ENCODE peak calls at places on chromosomes 16 and 17, in nine cellular contexts. N is cardiac muscle cell, O is stomach, V is GM23338, Q is A549, Z is PC-3, G is Caco-2, I is Peyer's patch, P is astrocyte of the cerebellum. F is an unnamed sample.

GRCh38 chr17:34579979-34580684 is 750 bp downstream of the TMEM132E start:
- DNase-seq in N (peak), O (no peak), V (peak), Q (peak), Z (no peak), G (no peak), I (no peak), P (no peak), F (no peak)

GRCh38 chr17:72387487-72387886 is 266.7 kb downstream of the SOX9 start:
- DNase-seq in N (no peak), O (no peak), V (no peak), Q (no peak), Z (peak), G (no peak), I (no peak), P (peak), F (no peak)

GRCh38 chr16:12340151-12340733 is 363.7 kb downstream of the SNX29 start:
- DNase-seq in N (peak), O (peak), V (peak), Q (peak), Z (peak), G (peak), I (peak), P (no peak), F (no peak)

GRCh38 chr16:14418795-14419225 is 211.2 kb downstream of the PARN start:
- DNase-seq in N (no peak), O (peak), V (no peak), Q (no peak), Z (no peak), G (no peak), I (no peak), P (no peak), F (no peak)

GRCh38 chr16:87938412-87938949 is 2.2 kb upstream of the CA5A start:
- DNase-seq in N (no peak), O (no peak), V (no peak), Q (no peak), Z (no peak), G (no peak), I (no peak), P (no peak), F (no peak)

GRCh38 chr16:13231365-13231764 is 330.0 kb downstream of the SHISA9 start:
- DNase-seq in N (no peak), O (no peak), V (peak), Q (no peak), Z (no peak), G (no peak), I (no peak), P (no peak), F (no peak)

GRCh38 chr17:76132574-76133338 is 8.3 kb downstream of the FOXJ1 start:
- DNase-seq in N (no peak), O (peak), V (peak), Q (no peak), Z (peak), G (peak), I (no peak), P (no peak), F (no peak)

GRCh38 chr16:51155199-51155607 is 4.1 kb upstream of the SALL1 start:
- DNase-seq in N (peak), O (no peak), V (peak), Q (no peak), Z (no peak), G (no peak), I (no peak), P (no peak), F (no peak)

GRCh38 chr16:58046054-58046881 is 20.7 kb downstream of the MMP15 start:
- DNase-seq in N (no peak), O (no peak), V (no peak), Q (no peak), Z (no peak), G (no peak), I (no peak), P (no peak), F (no peak)

GRCh38 chr16:28534542-28535373 is 4.0 kb downstream of the NUPR1 start:
- DNase-seq in N (no peak), O (peak), V (no peak), Q (no peak), Z (no peak), G (no peak), I (no peak), P (no peak), F (no peak)

GRCh38 chr16:49346459-49346858 is 27.1 kb upstream of the C16orf78 start:
- DNase-seq in N (no peak), O (no peak), V (no peak), Q (no peak), Z (no peak), G (no peak), I (no peak), P (no peak), F (no peak)

GRCh38 chr17:27386206-27387075 is 69.8 kb upstream of the KSR1 start:
- DNase-seq in N (no peak), O (no peak), V (no peak), Q (no peak), Z (no peak), G (no peak), I (no peak), P (no peak), F (no peak)

GRCh38 chr17:43003542-43004172 is 2.9 kb upstream of the IFI35 start:
- DNase-seq in N (no peak), O (no peak), V (peak), Q (no peak), Z (peak), G (no peak), I (no peak), P (no peak), F (no peak)

GRCh38 chr17:70588003-70588402 is 418.7 kb downstream of the KCNJ2 start:
- DNase-seq in N (no peak), O (no peak), V (no peak), Q (no peak), Z (no peak), G (no peak), I (no peak), P (no peak), F (no peak)

GRCh38 chr16:22814330-22815105 is 556 bp downstream of the HS3ST2 start:
- DNase-seq in N (no peak), O (no peak), V (peak), Q (no peak), Z (no peak), G (no peak), I (no peak), P (no peak), F (no peak)

GRCh38 chr16:27240948-27241531 is 27.5 kb downstream of the NSMCE1 start:
- DNase-seq in N (no peak), O (peak), V (no peak), Q (no peak), Z (peak), G (no peak), I (no peak), P (no peak), F (peak)

GRCh38 chr17:15464629-15465028 is 2.8 kb downstream of the CDRT4 start:
- DNase-seq in N (no peak), O (no peak), V (no peak), Q (no peak), Z (no peak), G (no peak), I (no peak), P (no peak), F (no peak)

GRCh38 chr16:75029854-75030253 is 31.0 kb downstream of the ZNRF1 start:
- DNase-seq in N (no peak), O (no peak), V (no peak), Q (no peak), Z (peak), G (no peak), I (no peak), P (no peak), F (peak)

GRCh38 chr17:75639327-75639726 is 6.1 kb downstream of the SMIM5 start:
- DNase-seq in N (no peak), O (no peak), V (no peak), Q (no peak), Z (no peak), G (no peak), I (no peak), P (no peak), F (no peak)

GRCh38 chr16:89973235-89973634 is 24.7 kb downstream of the DEF8 start:
- DNase-seq in N (no peak), O (no peak), V (no peak), Q (no peak), Z (no peak), G (no peak), I (no peak), P (no peak), F (no peak)

GRCh38 chr16:77077523-77077922 is 113.5 kb upstream of the MON1B start:
- DNase-seq in N (no peak), O (no peak), V (no peak), Q (no peak), Z (no peak), G (no peak), I (no peak), P (no peak), F (no peak)

GRCh38 chr17:63740464-63741181 is 976 bp downstream of the STRADA start:
- DNase-seq in N (no peak), O (no peak), V (no peak), Q (no peak), Z (peak), G (no peak), I (no peak), P (no peak), F (no peak)

GRCh38 chr17:82101767-82102679 is 4.0 kb upstream of the FASN start:
- DNase-seq in N (no peak), O (peak), V (no peak), Q (no peak), Z (no peak), G (peak), I (no peak), P (no peak), F (no peak)

GRCh38 chr16:1992475-1993292 is 2.9 kb downstream of the SYNGR3 start:
- DNase-seq in N (no peak), O (no peak), V (peak), Q (no peak), Z (no peak), G (no peak), I (no peak), P (no peak), F (no peak)

GRCh38 chr17:76014100-76014924 is 12.8 kb downstream of the EVPL start:
- DNase-seq in N (peak), O (peak), V (peak), Q (peak), Z (peak), G (peak), I (peak), P (no peak), F (no peak)

GRCh38 chr16:70675851-70676513 is 9.9 kb downstream of the MTSS2 start:
- DNase-seq in N (no peak), O (no peak), V (no peak), Q (no peak), Z (no peak), G (no peak), I (no peak), P (no peak), F (no peak)

GRCh38 chr16:25143898-25144297 is 32.4 kb downstream of the LCMT1 start:
- DNase-seq in N (no peak), O (no peak), V (peak), Q (peak), Z (no peak), G (peak), I (no peak), P (no peak), F (no peak)

GRCh38 chr16:47143677-47144558 is at the start of gene NETO2:
- DNase-seq in N (peak), O (peak), V (peak), Q (peak), Z (peak), G (peak), I (peak), P (no peak), F (no peak)

GRCh38 chr16:87368029-87368765 is 15.4 kb downstream of the FBXO31 start:
- DNase-seq in N (no peak), O (no peak), V (no peak), Q (no peak), Z (no peak), G (no peak), I (no peak), P (no peak), F (no peak)

GRCh38 chr17:18256776-18257175 is 1.8 kb downstream of the FLII start:
- DNase-seq in N (no peak), O (no peak), V (no peak), Q (no peak), Z (no peak), G (no peak), I (no peak), P (no peak), F (no peak)

GRCh38 chr16:10979717-10980601 is 35.6 kb downstream of the CLEC16A start:
- DNase-seq in N (no peak), O (no peak), V (peak), Q (no peak), Z (no peak), G (peak), I (no peak), P (no peak), F (no peak)

GRCh38 chr16:27406729-27407128 is 4.8 kb downstream of the IL21R start:
- DNase-seq in N (no peak), O (no peak), V (no peak), Q (no peak), Z (no peak), G (no peak), I (no peak), P (no peak), F (no peak)

GRCh38 chr16:11629071-11630030 is 38.9 kb upstream of the SNN start:
- DNase-seq in N (no peak), O (no peak), V (no peak), Q (no peak), Z (no peak), G (no peak), I (peak), P (no peak), F (no peak)

GRCh38 chr16:4664538-4665418 is 28.6 kb upstream of the NUDT16L1 start:
- DNase-seq in N (no peak), O (peak), V (no peak), Q (no peak), Z (no peak), G (peak), I (peak), P (no peak), F (no peak)

GRCh38 chr16:85286066-85286712 is 173.9 kb upstream of the CIBAR2 start:
- DNase-seq in N (no peak), O (peak), V (no peak), Q (no peak), Z (no peak), G (no peak), I (no peak), P (peak), F (peak)

GRCh38 chr17:79610151-79610645 is 653 bp downstream of the RBFOX3 start:
- DNase-seq in N (no peak), O (no peak), V (no peak), Q (no peak), Z (no peak), G (no peak), I (no peak), P (no peak), F (no peak)
- H3K4me3 ChIP-seq in N (no peak), O (peak), V (peak), Q (peak), Z (no peak), G (no peak), I (no peak), P (no peak), F (no peak)

DNA sequence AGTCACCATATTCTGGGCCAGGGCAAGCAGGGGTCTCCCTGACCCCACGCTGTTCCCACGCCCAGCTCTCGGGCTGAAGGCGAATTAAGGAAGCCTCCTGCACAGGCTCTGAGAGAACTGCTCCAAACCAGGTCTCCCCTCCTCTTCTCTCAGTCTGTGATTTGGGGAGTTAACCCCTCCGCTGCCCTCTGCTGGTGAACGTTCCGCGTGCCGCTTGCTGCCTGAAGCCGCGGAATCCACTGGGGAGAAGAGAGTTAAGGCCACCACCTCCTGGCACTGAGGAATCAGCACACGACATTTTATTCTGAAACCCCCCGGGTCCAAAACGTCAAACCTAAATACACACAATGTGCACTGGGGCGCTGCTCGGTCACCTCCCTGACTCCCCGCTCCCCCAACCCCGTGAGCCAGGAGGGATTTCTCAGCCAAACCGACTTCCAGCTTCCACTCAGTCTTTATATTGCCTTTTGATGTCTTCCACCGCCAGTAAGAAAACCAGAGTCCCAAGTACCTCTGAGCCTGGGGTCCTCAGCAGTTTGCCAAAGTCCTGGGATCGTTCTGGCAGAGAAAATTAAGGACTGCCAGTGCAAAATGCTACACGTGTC is 54.4 kb upstream of the RCVRN start:
- DNase-seq in N (peak), O (no peak), V (peak), Q (peak), Z (peak), G (peak), I (no peak), P (peak), F (no peak)
- TF ChIP-seq CTCF in N (peak), O (no peak), V (peak), Q (peak), Z (peak), G (peak), I (no peak), P (peak), F (peak)

DNA sequence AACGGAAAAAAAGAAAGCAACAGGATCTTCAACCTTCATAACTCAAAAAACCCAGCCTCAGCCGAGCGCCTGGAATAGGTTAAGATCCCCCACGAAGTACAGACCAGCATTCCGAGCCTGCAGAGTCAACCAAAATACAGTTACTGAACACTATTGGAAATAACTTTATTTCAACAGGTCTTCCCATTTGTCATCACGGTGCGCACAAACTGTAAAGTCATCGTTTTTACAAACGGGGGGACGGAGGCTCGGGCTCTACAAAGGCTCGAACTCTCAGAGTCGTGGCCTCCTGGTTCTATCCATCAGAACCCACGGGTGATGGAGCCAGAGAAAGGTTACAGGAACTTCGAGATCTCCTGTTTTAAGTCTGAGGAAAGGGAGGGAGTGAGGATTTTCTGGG is 1.1 kb downstream of the YWHAE start:
- DNase-seq in N (peak), O (no peak), V (no peak), Q (no peak), Z (no peak), G (no peak), I (peak), P (no peak), F (no peak)
- H3K4me3 ChIP-seq in N (peak), O (peak), V (peak), Q (peak), Z (peak), G (peak), I (peak), P (peak), F (peak)

DNA sequence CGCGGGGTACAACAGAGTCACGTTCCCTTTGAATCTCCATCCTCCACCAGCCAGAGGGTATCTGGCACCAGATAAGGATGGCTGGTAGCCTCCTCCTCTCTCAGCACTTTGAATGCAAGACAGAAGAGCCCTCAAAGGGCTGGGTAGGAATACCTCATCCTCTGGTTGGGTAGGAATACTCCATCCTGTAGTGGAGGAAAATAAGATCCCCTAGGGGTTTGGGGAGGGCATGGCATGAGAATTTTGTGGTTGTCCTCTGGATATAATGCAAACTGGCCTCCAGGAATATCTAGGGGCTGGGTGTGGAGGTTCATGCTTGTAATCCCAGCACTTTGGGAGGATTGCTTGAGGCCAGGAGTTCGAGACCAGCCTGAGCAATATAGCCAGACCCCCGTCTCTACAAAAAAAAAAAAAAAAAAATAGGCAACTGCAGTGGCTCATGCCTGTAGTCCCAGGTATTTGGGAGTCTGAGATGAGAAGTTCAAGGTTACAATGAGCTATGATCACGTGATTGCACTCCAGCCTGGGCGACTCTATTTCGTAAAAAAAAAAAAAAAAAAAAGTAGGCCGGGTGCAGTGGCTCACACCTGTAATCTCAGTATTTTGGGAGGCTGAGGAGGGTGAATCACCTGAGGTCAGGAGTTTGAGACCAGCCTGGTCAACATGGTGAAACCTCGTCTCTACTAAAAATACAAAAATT is 2.7 kb downstream of the IGFBP4 start:
- DNase-seq in N (no peak), O (no peak), V (peak), Q (peak), Z (no peak), G (no peak), I (no peak), P (no peak), F (no peak)
- TF ChIP-seq CTCF in N (no peak), O (no peak), V (peak), Q (no peak), Z (no peak), G (no peak), I (peak), P (no peak), F (no peak)

F was measured in AG04449.